ENCODE peak calls at places on chromosomes 12 and 14, in four cellular contexts. Y is sigmoid colon, I is GM23248, G is A549. T is an unnamed sample.

GRCh38 chr12:47736877-47737676 is 11.8 kb upstream of the ENDOU start:
- DNase-seq in Y (peak), I (peak), G (no peak), T (no peak)

GRCh38 chr12:116508145-116509121 is 50.7 kb upstream of the MAP1LC3B2 start:
- DNase-seq in Y (peak), I (peak), G (peak), T (peak)

GRCh38 chr12:100539209-100539608 is 34.3 kb upstream of the GAS2L3 start:
- DNase-seq in Y (no peak), I (peak), G (peak), T (peak)

GRCh38 chr14:91264151-91265150 is 19.9 kb upstream of the GPR68 start:
- DNase-seq in Y (no peak), I (peak), G (no peak), T (no peak)

GRCh38 chr12:49863946-49864816 is 21.3 kb upstream of the BCDIN3D start:
- DNase-seq in Y (no peak), I (peak), G (no peak), T (no peak)

GRCh38 chr14:100762901-100763300 is 36.2 kb downstream of the DLK1 start:
- DNase-seq in Y (peak), I (no peak), G (no peak), T (no peak)

GRCh38 chr12:9255837-9256236 is 47.6 kb upstream of the PZP start:
- DNase-seq in Y (no peak), I (no peak), G (no peak), T (no peak)

GRCh38 chr14:88562831-88563686 is at the start of gene ZC3H14:
- DNase-seq in Y (peak), I (peak), G (peak), T (peak)

GRCh38 chr14:61252354-61253063 is 28.6 kb downstream of the TMEM30B start:
- DNase-seq in Y (peak), I (peak), G (peak), T (peak)

GRCh38 chr14:68245146-68246073 is 425.8 kb downstream of the RAD51B start:
- DNase-seq in Y (peak), I (peak), G (no peak), T (peak)

GRCh38 chr12:10182662-10183061 is 3.8 kb downstream of the TMEM52B start:
- DNase-seq in Y (no peak), I (peak), G (peak), T (peak)

GRCh38 chr12:12016284-12017100 is 54.2 kb upstream of the BCL2L14 start:
- DNase-seq in Y (no peak), I (peak), G (no peak), T (no peak)

GRCh38 chr12:114166360-114166759 is 200.2 kb upstream of the RBM19 start:
- DNase-seq in Y (no peak), I (peak), G (peak), T (peak)

GRCh38 chr14:35333797-35334743 is 41.9 kb downstream of the PSMA6 start:
- DNase-seq in Y (no peak), I (no peak), G (peak), T (no peak)

GRCh38 chr14:99884834-99885648 is 91.8 kb downstream of the EML1 start:
- DNase-seq in Y (peak), I (peak), G (peak), T (peak)

GRCh38 chr12:27217590-27217989 is 26.5 kb upstream of the STK38L start:
- DNase-seq in Y (no peak), I (no peak), G (no peak), T (no peak)

GRCh38 chr12:116135209-116135930 is 142.1 kb downstream of the MED13L start:
- DNase-seq in Y (no peak), I (peak), G (peak), T (peak)

GRCh38 chr12:83700858-83701257 is 1014.2 kb downstream of the TMTC2 start:
- DNase-seq in Y (no peak), I (peak), G (no peak), T (no peak)

GRCh38 chr14:91892918-91893527 is 25.7 kb upstream of the TC2N start:
- DNase-seq in Y (peak), I (peak), G (no peak), T (peak)

GRCh38 chr12:123971770-123972447 is 722 bp downstream of the CCDC92 start:
- DNase-seq in Y (peak), I (peak), G (peak), T (peak)

GRCh38 chr12:96061864-96062453 is 26.6 kb upstream of the LTA4H start:
- DNase-seq in Y (peak), I (peak), G (peak), T (peak)

GRCh38 chr12:111636209-111636928 is 37.3 kb upstream of the ATXN2 start:
- DNase-seq in Y (peak), I (peak), G (no peak), T (peak)

GRCh38 chr14:76901171-76902055 is 75.2 kb downstream of the LRRC74A start:
- DNase-seq in Y (peak), I (peak), G (no peak), T (no peak)

GRCh38 chr12:116006141-116006540 is 271.4 kb downstream of the MED13L start:
- DNase-seq in Y (no peak), I (no peak), G (no peak), T (no peak)

GRCh38 chr12:15982071-15982470 is 70.9 kb downstream of the DERA start:
- DNase-seq in Y (no peak), I (peak), G (no peak), T (peak)

GRCh38 chr14:64763089-64763782 is 59.0 kb downstream of the PLEKHG3 start:
- DNase-seq in Y (no peak), I (no peak), G (no peak), T (peak)

GRCh38 chr12:89469361-89469760 is 55.2 kb downstream of the GALNT4 start:
- DNase-seq in Y (no peak), I (peak), G (no peak), T (no peak)

GRCh38 chr14:89399594-89400068 is 17.4 kb downstream of the FOXN3 start:
- DNase-seq in Y (peak), I (peak), G (peak), T (peak)

GRCh38 chr12:132600048-132601032 is 10.0 kb downstream of the LRCOL1 start:
- DNase-seq in Y (peak), I (peak), G (peak), T (peak)

GRCh38 chr12:66697404-66697803 is 18.5 kb upstream of the GRIP1 start:
- DNase-seq in Y (no peak), I (no peak), G (no peak), T (no peak)

GRCh38 chr12:96121271-96121711 is 72.9 kb upstream of the ELK3 start:
- DNase-seq in Y (no peak), I (peak), G (no peak), T (peak)

GRCh38 chr14:52706286-52706685 is 714 bp upstream of the PSMC6 start:
- DNase-seq in Y (no peak), I (no peak), G (peak), T (peak)
- H3K27ac ChIP-seq in Y (peak), I (peak), G (peak), T (peak)

GRCh38 chr12:121093487-121093891 is 39.2 kb upstream of the P2RX7 start:
- DNase-seq in Y (peak), I (no peak), G (no peak), T (no peak)

GRCh38 chr12:121099779-121100178 is 32.9 kb upstream of the P2RX7 start:
- DNase-seq in Y (no peak), I (no peak), G (peak), T (no peak)

GRCh38 chr12:121096199-121096798 is 36.4 kb upstream of the P2RX7 start:
- DNase-seq in Y (no peak), I (no peak), G (no peak), T (peak)

GRCh38 chr12:121092034-121092433 is 40.6 kb upstream of the P2RX7 start:
- DNase-seq in Y (no peak), I (no peak), G (no peak), T (no peak)

GRCh38 chr12:121095544-121096198 is 37.0 kb upstream of the P2RX7 start:
- DNase-seq in Y (peak), I (peak), G (peak), T (peak)
- H3K4me3 ChIP-seq in Y (no peak), I (peak), G (peak), T (peak)

GRCh38 chr12:121391619-121392324 is 8.1 kb upstream of the RNF34 start:
- DNase-seq in Y (no peak), I (peak), G (no peak), T (peak)
- H3K27ac ChIP-seq in Y (peak), I (peak), G (no peak), T (no peak)

GRCh38 chr12:53101931-53102781 is 1.1 kb upstream of the SOAT2 start:
- DNase-seq in Y (peak), I (no peak), G (no peak), T (no peak)
- H3K4me3 ChIP-seq in Y (no peak), I (no peak), G (no peak), T (no peak)

DNA sequence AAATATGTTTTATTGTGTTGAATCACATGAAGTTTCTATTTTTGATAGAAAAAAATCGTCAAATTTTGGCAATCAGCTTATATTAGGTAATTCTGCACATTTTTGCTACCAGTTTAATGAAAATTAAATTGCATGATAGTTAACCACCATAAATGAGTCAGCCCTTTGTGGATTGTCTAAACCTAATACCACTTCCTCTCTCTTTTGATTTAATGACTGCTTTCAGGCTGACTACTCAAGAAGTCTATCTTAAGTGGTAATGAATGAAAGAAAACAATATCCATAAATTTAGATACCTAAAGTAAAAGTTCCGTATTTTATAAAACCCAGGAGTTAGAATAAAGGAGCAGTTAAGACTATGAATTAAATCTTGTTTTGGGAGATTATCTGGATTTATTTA is 450.5 kb downstream of the TMEM117 start:
- DNase-seq in Y (no peak), I (peak), G (no peak), T (peak)
- H3K27ac ChIP-seq in Y (no peak), I (no peak), G (no peak), T (no peak)